ENCODE peak calls at places on chromosomes 6 and 20, in six cellular contexts. K, E, U, D, X and O are unnamed samples.

GRCh38 chr6:4888841-4889240 is 112.6 kb downstream of the CDYL start:
- DNase-seq in K (no peak), E (no peak), U (no peak), D (no peak), X (no peak), O (no peak)

GRCh38 chr6:83431545-83432165 is 804 bp upstream of the ME1 start:
- DNase-seq in K (no peak), E (no peak), U (peak; percentile 25), D (no peak), X (no peak), O (no peak)

GRCh38 chr20:6411651-6412050 is 288.8 kb upstream of the FERMT1 start:
- DNase-seq in K (no peak), E (no peak), U (no peak), D (no peak), X (no peak), O (no peak)

GRCh38 chr6:11275598-11275997 is 43.1 kb upstream of the NEDD9 start:
- DNase-seq in K (no peak), E (no peak), U (no peak), D (no peak), X (no peak), O (no peak)

GRCh38 chr20:13105864-13106457 is 97.2 kb downstream of the SPTLC3 start:
- DNase-seq in K (no peak), E (no peak), U (no peak), D (no peak), X (no peak), O (peak; percentile 4)

GRCh38 chr20:46308258-46309157 is at the start of gene CDH22:
- DNase-seq in K (no peak), E (no peak), U (peak; percentile 55), D (no peak), X (no peak), O (no peak)

GRCh38 chr20:52031574-52032303 is 159.8 kb downstream of the ZFP64 start:
- DNase-seq in K (no peak), E (peak; percentile 82), U (no peak), D (no peak), X (no peak), O (peak; percentile 90)

GRCh38 chr6:170090561-170090960 is 200.3 kb downstream of the DLL1 start:
- DNase-seq in K (no peak), E (no peak), U (no peak), D (peak; percentile 5), X (no peak), O (no peak)

GRCh38 chr20:32336918-32337347 is 21.2 kb upstream of the ASXL1 start:
- DNase-seq in K (no peak), E (no peak), U (no peak), D (no peak), X (no peak), O (no peak)

GRCh38 chr6:139313229-139313628 is 21.4 kb upstream of the TXLNB start:
- DNase-seq in K (no peak), E (no peak), U (no peak), D (no peak), X (no peak), O (no peak)

GRCh38 chr6:5746392-5747140 is 260.2 kb downstream of the NRN1 start:
- DNase-seq in K (no peak), E (no peak), U (no peak), D (no peak), X (no peak), O (no peak)

GRCh38 chr6:20877008-20877937 is 343.0 kb downstream of the CDKAL1 start:
- DNase-seq in K (peak; percentile 64), E (peak; percentile 76), U (peak; percentile 36), D (peak; percentile 80), X (peak; percentile 1), O (peak; percentile 90)

GRCh38 chr20:45433316-45433715 is 17.4 kb downstream of the PIGT start:
- DNase-seq in K (no peak), E (peak; percentile 80), U (peak; percentile 32), D (peak; percentile 71), X (no peak), O (no peak)

GRCh38 chr6:132746049-132746448 is 11.7 kb downstream of the VNN2 start:
- DNase-seq in K (no peak), E (no peak), U (no peak), D (no peak), X (no peak), O (no peak)

GRCh38 chr6:105793132-105793531 is 293.0 kb upstream of the PRDM1 start:
- DNase-seq in K (no peak), E (no peak), U (no peak), D (no peak), X (no peak), O (no peak)
- TF ChIP-seq CTCF in K (no peak), E (no peak), U (peak; percentile 15), D (no peak), X (peak; percentile 33), O (peak; percentile 29)

DNA sequence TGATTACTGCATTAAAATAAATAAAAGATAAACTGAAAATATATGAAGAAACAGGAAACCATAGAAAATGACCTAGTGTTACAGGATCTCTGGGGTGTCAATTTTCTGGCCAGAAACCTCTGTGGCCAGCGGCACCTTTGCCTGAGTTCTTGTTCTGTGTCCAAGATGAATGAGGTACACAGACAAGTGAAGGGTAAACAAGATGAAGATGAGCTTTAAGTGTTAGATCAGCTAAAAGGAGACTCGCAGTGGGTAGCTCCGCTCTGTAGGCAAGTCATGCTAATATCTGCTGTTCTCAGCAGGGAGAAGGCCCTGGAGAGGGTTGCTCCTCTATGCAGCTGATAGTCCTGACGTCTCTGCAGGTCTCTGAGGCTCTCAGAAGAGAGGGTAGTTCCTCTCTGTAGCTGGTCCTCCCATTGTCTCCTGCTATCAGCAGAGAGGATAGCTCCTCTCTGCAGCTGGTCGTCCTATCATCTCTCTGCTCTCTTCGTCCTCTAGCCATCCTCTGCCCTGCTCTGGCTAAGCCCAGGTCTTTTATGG is 35.9 kb upstream of the TBC1D22B start:
- DNase-seq in K (no peak), E (no peak), U (no peak), D (no peak), X (no peak), O (no peak)
- H3K4me3 ChIP-seq in K (peak overlapping the region; percentile 61), E (peak overlapping the region; percentile 60), U (peak overlapping the region; percentile 74), D (peak overlapping the region; percentile 67), X (peak overlapping the region; percentile 65), O (peak overlapping the region; percentile 64)

DNA sequence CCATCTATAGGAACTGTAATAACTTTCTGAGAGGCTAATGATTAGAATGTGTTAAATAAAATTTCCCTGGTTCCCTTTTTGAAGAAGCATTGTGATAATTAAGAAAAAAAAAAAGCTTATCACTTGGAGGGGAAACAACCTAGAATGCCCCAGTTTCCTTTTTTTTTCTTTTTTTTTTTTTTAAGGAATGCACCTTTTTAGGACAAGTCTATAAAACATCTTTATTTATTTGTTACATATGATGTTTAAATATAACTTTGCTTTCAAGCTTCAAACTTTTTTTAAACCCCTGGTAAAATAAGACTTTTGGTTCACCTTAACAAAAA is 7.3 kb upstream of the MRPS10 start:
- DNase-seq in K (no peak), E (no peak), U (no peak), D (no peak), X (no peak), O (no peak)
- H3K27ac ChIP-seq in K (no peak overlapping the region), E (no peak overlapping the region), U (no peak overlapping the region), D (no peak overlapping the region), X (no peak overlapping the region), O (peak overlapping the region; percentile 92)

GRCh38 chr6:127690092-127690491 is 113.1 kb downstream of the C6orf58 start:
- DNase-seq in K (no peak), E (peak; percentile 1), U (no peak), D (no peak), X (no peak), O (peak; percentile 12)
- TF ChIP-seq CTCF in K (no peak), E (peak; percentile 71), U (peak; percentile 16), D (no peak), X (peak; percentile 7), O (peak; percentile 70)

GRCh38 chr6:136037885-136038460 is 186.5 kb downstream of the PDE7B start:
- DNase-seq in K (no peak), E (peak; percentile 34), U (no peak), D (peak; percentile 63), X (no peak), O (no peak)
- H3K4me3 ChIP-seq in K (peak overlapping the region; percentile 37), E (peak overlapping the region; percentile 64), U (peak overlapping the region; percentile 59), D (no peak overlapping the region), X (peak overlapping the region; percentile 29), O (peak overlapping the region; percentile 51)

DNA sequence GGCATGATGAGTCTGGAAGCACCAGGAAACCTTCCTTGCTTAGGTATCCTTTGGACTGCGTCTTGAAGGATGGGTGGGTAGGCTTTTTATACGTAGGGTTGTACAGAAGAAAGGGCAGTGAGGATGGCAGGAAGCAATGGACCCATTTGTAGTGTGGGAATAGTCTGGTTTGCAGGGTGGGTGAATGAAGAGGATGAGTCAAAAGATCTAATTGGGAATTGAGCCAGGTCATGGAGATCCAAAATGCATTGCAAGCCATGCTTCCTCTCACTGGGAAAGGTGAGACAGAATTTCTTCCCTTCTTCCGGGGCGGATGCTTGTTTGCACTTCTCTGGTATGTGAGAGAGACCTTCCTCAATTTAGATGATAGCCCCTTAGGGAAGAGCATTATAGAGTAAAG is 10.1 kb upstream of the BTBD3 start:
- DNase-seq in K (no peak), E (no peak), U (no peak), D (no peak), X (no peak), O (no peak)
- H3K27ac ChIP-seq in K (peak overlapping the region; percentile 55), E (no peak overlapping the region), U (no peak overlapping the region), D (no peak overlapping the region), X (no peak overlapping the region), O (no peak overlapping the region)

DNA sequence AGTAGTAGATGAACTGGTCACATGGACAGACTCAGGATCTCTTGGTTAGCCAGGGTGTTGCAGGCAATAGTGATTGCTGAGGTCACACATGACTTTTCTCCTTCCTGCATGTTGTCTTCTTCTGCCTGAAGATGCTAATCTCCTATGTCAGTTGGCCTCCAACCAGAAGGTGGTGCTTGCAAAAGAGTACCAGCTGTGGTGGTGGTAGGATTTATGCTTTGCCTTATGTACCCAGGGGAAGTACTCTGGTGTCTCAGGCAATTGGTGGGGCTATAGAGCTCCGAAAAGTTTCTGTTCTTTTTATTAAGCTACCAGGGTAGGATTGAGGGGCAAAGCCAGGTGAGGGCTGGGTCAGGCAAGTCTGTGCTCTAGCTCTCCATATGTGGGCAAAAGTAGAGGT is 98.5 kb downstream of the CARMIL1 start:
- DNase-seq in K (no peak), E (no peak), U (no peak), D (no peak), X (no peak), O (no peak)
- TF ChIP-seq CTCF in K (no peak), E (no peak), U (no peak), D (no peak), X (no peak), O (no peak)